ENCODE peak calls at places on chromosome 5, in six cellular contexts. One of them, this sample, is unnamed.

GRCh38 chr5:67515020-67515689 is 318.6 kb upstream of the CD180 start:
- DNase-seq in endothelial cell: no peak
- DNase-seq in fibroblast of lung: no peak
- DNase-seq in RWPE1: no peak
- DNase-seq in Calu3: no peak
- DNase-seq in astrocyte of the spinal cord: no peak
- DNase-seq in this sample: no peak

GRCh38 chr5:936149-937144 is 43.8 kb downstream of the TRIP13 start:
- DNase-seq in fibroblast of lung: no peak
- DNase-seq in RWPE1: no peak
- DNase-seq in astrocyte of the spinal cord: no peak
- DNase-seq in endothelial cell: no peak
- DNase-seq in Calu3: no peak
- DNase-seq in this sample: no peak

GRCh38 chr5:109410389-109411174 is 808 bp upstream of the PJA2 start:
- DNase-seq in endothelial cell: peak
- DNase-seq in astrocyte of the spinal cord: peak
- DNase-seq in RWPE1: peak
- DNase-seq in fibroblast of lung: peak
- DNase-seq in Calu3: peak
- DNase-seq in this sample: no peak

GRCh38 chr5:15499528-15500325 is at the start of gene FBXL7:
- DNase-seq in endothelial cell: peak
- DNase-seq in fibroblast of lung: peak
- DNase-seq in RWPE1: peak
- DNase-seq in astrocyte of the spinal cord: peak
- DNase-seq in Calu3: no peak
- DNase-seq in this sample: no peak

GRCh38 chr5:178077751-178078150 is 35.6 kb upstream of the N4BP3 start:
- DNase-seq in astrocyte of the spinal cord: no peak
- DNase-seq in Calu3: no peak
- DNase-seq in endothelial cell: no peak
- DNase-seq in fibroblast of lung: no peak
- DNase-seq in RWPE1: no peak
- DNase-seq in this sample: no peak

GRCh38 chr5:320524-321232 is 836 bp upstream of the AHRR start:
- DNase-seq in astrocyte of the spinal cord: no peak
- DNase-seq in Calu3: no peak
- DNase-seq in RWPE1: no peak
- DNase-seq in fibroblast of lung: no peak
- DNase-seq in endothelial cell: no peak
- DNase-seq in this sample: no peak

GRCh38 chr5:74916831-74917710 is 50.9 kb upstream of the FAM169A start:
- DNase-seq in astrocyte of the spinal cord: peak
- DNase-seq in Calu3: peak
- DNase-seq in endothelial cell: no peak
- DNase-seq in RWPE1: peak
- DNase-seq in fibroblast of lung: no peak
- DNase-seq in this sample: no peak

GRCh38 chr5:31680528-31680927 is 41.6 kb downstream of the PDZD2 start:
- DNase-seq in endothelial cell: no peak
- DNase-seq in fibroblast of lung: no peak
- DNase-seq in astrocyte of the spinal cord: no peak
- DNase-seq in Calu3: no peak
- DNase-seq in RWPE1: no peak
- DNase-seq in this sample: no peak

GRCh38 chr5:53479656-53480473 is 564 bp upstream of the FST start:
- DNase-seq in fibroblast of lung: peak
- DNase-seq in astrocyte of the spinal cord: peak
- DNase-seq in Calu3: peak
- DNase-seq in endothelial cell: peak
- DNase-seq in RWPE1: peak
- DNase-seq in this sample: no peak

GRCh38 chr5:10825897-10826644 is 65.0 kb upstream of the DAP start:
- DNase-seq in Calu3: no peak
- DNase-seq in endothelial cell: no peak
- DNase-seq in fibroblast of lung: no peak
- DNase-seq in RWPE1: no peak
- DNase-seq in astrocyte of the spinal cord: no peak
- DNase-seq in this sample: no peak

GRCh38 chr5:151550146-151550545 is 41.0 kb downstream of the FAT2 start:
- DNase-seq in astrocyte of the spinal cord: no peak
- DNase-seq in Calu3: no peak
- DNase-seq in RWPE1: no peak
- DNase-seq in endothelial cell: no peak
- DNase-seq in fibroblast of lung: no peak
- DNase-seq in this sample: no peak

GRCh38 chr5:131005963-131006684 is 158.9 kb downstream of the HINT1 start:
- DNase-seq in endothelial cell: peak
- DNase-seq in fibroblast of lung: no peak
- DNase-seq in Calu3: no peak
- DNase-seq in RWPE1: no peak
- DNase-seq in astrocyte of the spinal cord: no peak
- DNase-seq in this sample: no peak

GRCh38 chr5:137735531-137736284 is at the start of gene KLHL3:
- DNase-seq in endothelial cell: peak
- DNase-seq in RWPE1: no peak
- DNase-seq in fibroblast of lung: peak
- DNase-seq in astrocyte of the spinal cord: peak
- DNase-seq in Calu3: peak
- DNase-seq in this sample: no peak

GRCh38 chr5:63154480-63155309 is 576.1 kb downstream of the LRRC70 start:
- DNase-seq in fibroblast of lung: no peak
- DNase-seq in Calu3: peak
- DNase-seq in astrocyte of the spinal cord: no peak
- DNase-seq in endothelial cell: no peak
- DNase-seq in RWPE1: no peak
- DNase-seq in this sample: no peak

GRCh38 chr5:112551437-112552018 is 132.5 kb upstream of the EPB41L4A start:
- DNase-seq in fibroblast of lung: peak
- DNase-seq in Calu3: peak
- DNase-seq in endothelial cell: peak
- DNase-seq in astrocyte of the spinal cord: peak
- DNase-seq in RWPE1: peak
- DNase-seq in this sample: peak

GRCh38 chr5:68368686-68369359 is 153.3 kb downstream of the PIK3R1 start:
- DNase-seq in Calu3: peak
- DNase-seq in astrocyte of the spinal cord: peak
- DNase-seq in fibroblast of lung: peak
- DNase-seq in RWPE1: peak
- DNase-seq in endothelial cell: no peak
- DNase-seq in this sample: no peak

GRCh38 chr5:35313296-35313695 is 83.0 kb upstream of the PRLR start:
- DNase-seq in RWPE1: peak
- DNase-seq in fibroblast of lung: peak
- DNase-seq in astrocyte of the spinal cord: peak
- DNase-seq in endothelial cell: no peak
- DNase-seq in Calu3: no peak
- DNase-seq in this sample: peak

GRCh38 chr5:78655731-78656130 is 7.2 kb upstream of the LHFPL2 start:
- DNase-seq in astrocyte of the spinal cord: no peak
- DNase-seq in RWPE1: no peak
- DNase-seq in fibroblast of lung: no peak
- DNase-seq in endothelial cell: no peak
- DNase-seq in Calu3: no peak
- DNase-seq in this sample: no peak

GRCh38 chr5:126002222-126002897 is 420.8 kb upstream of the GRAMD2B start:
- DNase-seq in fibroblast of lung: peak
- DNase-seq in Calu3: no peak
- DNase-seq in RWPE1: no peak
- DNase-seq in astrocyte of the spinal cord: peak
- DNase-seq in endothelial cell: no peak
- DNase-seq in this sample: peak

GRCh38 chr5:1767524-1768282 is 31.9 kb downstream of the MRPL36 start:
- DNase-seq in RWPE1: no peak
- DNase-seq in Calu3: no peak
- DNase-seq in endothelial cell: no peak
- DNase-seq in astrocyte of the spinal cord: no peak
- DNase-seq in fibroblast of lung: no peak
- DNase-seq in this sample: no peak

GRCh38 chr5:141495456-141495811 is 6.6 kb downstream of the PCDHGC5 start:
- DNase-seq in fibroblast of lung: no peak
- DNase-seq in RWPE1: no peak
- DNase-seq in Calu3: no peak
- DNase-seq in endothelial cell: no peak
- DNase-seq in astrocyte of the spinal cord: no peak
- DNase-seq in this sample: no peak

DNA sequence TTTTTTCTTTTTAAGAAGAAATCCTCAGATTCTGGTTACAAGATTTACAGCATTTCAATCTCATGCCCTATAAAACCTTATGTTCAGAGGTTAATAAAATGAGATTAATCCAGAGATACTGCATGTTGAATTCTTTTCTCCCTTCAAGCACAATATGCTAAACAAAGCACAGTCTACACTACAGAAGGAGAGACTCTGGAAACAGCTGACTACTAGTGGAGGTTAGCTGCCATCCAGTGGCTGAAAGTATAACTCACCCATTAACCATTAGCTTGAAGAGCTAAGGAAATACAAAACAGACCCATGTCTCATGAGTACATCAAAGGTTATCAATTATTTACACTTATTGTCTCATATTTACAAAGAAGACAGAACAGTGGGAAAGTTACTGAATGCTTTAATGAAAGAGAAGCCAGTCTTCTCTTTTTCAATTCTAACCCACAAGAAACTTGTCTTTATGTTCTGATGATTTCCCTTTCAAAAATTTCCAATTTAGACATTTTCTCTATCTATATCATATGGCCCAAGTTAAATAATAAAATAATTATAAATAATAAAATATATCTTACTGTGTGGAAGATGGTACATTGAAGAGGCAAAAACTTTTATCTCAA is 12.7 kb upstream of the DNAH5 start:
- DNase-seq in RWPE1: peak
- DNase-seq in astrocyte of the spinal cord: peak
- DNase-seq in fibroblast of lung: peak
- DNase-seq in Calu3: peak
- DNase-seq in endothelial cell: peak
- DNase-seq in this sample: peak
- TF ChIP-seq CTCF in RWPE1: peak
- TF ChIP-seq CTCF in astrocyte of the spinal cord: peak
- TF ChIP-seq CTCF in fibroblast of lung: peak
- TF ChIP-seq CTCF in Calu3: peak
- TF ChIP-seq CTCF in endothelial cell: peak
- TF ChIP-seq CTCF in this sample: peak

DNA sequence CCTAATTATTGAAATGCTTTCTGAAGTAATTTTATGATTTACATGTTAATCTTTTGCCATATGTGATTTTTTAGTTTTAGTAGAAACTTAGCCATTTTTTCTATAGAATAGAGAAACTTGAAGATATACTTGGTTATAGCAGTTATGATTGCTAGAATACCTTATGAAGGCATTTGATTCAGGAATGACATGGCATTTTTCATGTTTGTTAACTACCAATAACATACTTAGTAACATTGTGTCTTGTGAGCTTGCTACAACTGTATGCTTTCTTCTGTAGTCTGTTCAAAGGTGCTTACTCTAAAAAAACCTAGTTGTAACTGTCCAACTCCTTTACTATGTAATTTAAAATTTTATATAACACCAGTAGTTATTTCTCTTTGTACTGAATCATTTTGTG is 92.6 kb downstream of the XRCC4 start:
- DNase-seq in endothelial cell: no peak
- DNase-seq in fibroblast of lung: no peak
- DNase-seq in astrocyte of the spinal cord: no peak
- DNase-seq in Calu3: no peak
- DNase-seq in RWPE1: no peak
- DNase-seq in this sample: no peak
- TF ChIP-seq CTCF in endothelial cell: no peak
- TF ChIP-seq CTCF in fibroblast of lung: no peak
- TF ChIP-seq CTCF in astrocyte of the spinal cord: no peak
- TF ChIP-seq CTCF in Calu3: no peak
- TF ChIP-seq CTCF in RWPE1: no peak
- TF ChIP-seq CTCF in this sample: no peak

DNA sequence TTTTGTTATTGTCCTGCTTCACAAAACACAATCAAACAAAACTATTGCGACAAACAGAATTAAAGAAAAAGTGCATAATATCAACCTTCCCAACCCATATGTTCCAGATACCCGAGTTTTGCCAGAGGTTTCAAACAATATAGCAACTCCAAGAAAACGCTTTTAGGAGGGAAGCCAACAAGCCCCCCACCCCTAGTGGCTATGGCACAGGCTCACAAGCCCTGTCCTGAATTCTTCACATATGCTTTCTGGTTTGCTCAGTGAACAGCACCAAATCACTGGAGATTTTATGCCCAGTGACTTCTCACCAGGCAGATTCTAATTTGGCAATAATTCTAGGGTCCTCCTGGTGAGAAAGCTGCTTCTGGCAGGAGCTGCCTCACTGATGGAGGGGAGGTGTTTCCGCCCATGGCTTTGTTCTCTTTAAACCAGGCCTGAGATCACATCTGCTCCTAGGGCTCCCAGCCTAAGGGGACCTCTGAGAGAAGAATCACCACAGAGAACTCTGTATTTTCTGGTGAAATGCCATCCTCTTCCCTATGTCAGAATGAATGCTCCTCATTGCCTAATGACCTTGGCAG is 1982.4 kb downstream of the EFNA5 start:
- DNase-seq in astrocyte of the spinal cord: no peak
- DNase-seq in fibroblast of lung: no peak
- DNase-seq in RWPE1: no peak
- DNase-seq in endothelial cell: no peak
- DNase-seq in Calu3: no peak
- DNase-seq in this sample: no peak
- TF ChIP-seq CTCF in astrocyte of the spinal cord: no peak
- TF ChIP-seq CTCF in fibroblast of lung: no peak
- TF ChIP-seq CTCF in RWPE1: no peak
- TF ChIP-seq CTCF in endothelial cell: no peak
- TF ChIP-seq CTCF in Calu3: no peak
- TF ChIP-seq CTCF in this sample: no peak

GRCh38 chr5:127192150-127192549 is 98.4 kb upstream of the MEGF10 start:
- DNase-seq in fibroblast of lung: no peak
- DNase-seq in endothelial cell: no peak
- DNase-seq in RWPE1: no peak
- DNase-seq in astrocyte of the spinal cord: no peak
- DNase-seq in Calu3: no peak
- DNase-seq in this sample: no peak

GRCh38 chr5:127196042-127196441 is 94.6 kb upstream of the MEGF10 start:
- DNase-seq in endothelial cell: no peak
- DNase-seq in RWPE1: no peak
- DNase-seq in Calu3: no peak
- DNase-seq in fibroblast of lung: no peak
- DNase-seq in astrocyte of the spinal cord: no peak
- DNase-seq in this sample: no peak

GRCh38 chr5:127187711-127188110 is 102.9 kb upstream of the MEGF10 start:
- DNase-seq in fibroblast of lung: no peak
- DNase-seq in Calu3: no peak
- DNase-seq in RWPE1: no peak
- DNase-seq in endothelial cell: no peak
- DNase-seq in astrocyte of the spinal cord: no peak
- DNase-seq in this sample: no peak

DNA sequence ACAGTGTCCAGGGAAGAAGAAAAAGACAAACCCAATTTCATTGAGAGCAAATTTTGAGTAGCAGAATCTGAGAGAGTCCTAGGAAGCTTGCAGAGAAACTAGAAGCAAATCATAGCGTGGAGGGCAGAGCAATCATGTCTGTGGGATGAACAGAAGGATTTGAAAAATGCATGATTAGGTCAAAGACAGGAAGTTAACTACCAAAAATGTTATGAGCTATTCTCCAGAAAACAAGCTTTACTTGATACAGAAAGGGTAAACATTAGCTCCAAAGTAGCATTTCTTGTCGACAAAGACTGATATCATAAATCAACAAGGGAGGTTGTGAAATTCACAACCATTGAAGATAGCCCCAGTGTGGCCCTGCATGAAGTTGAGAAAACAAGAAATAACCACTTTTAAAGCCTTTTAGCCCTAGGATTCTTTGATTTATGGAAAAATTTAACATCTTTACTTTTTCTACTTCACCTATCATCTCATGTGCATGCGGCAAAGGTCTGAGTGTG is 97.7 kb upstream of the MEGF10 start:
- DNase-seq in fibroblast of lung: no peak
- DNase-seq in Calu3: no peak
- DNase-seq in RWPE1: no peak
- DNase-seq in astrocyte of the spinal cord: no peak
- DNase-seq in endothelial cell: no peak
- DNase-seq in this sample: no peak
- TF ChIP-seq CTCF in fibroblast of lung: no peak
- TF ChIP-seq CTCF in Calu3: no peak
- TF ChIP-seq CTCF in RWPE1: no peak
- TF ChIP-seq CTCF in astrocyte of the spinal cord: no peak
- TF ChIP-seq CTCF in endothelial cell: no peak
- TF ChIP-seq CTCF in this sample: no peak

This sample was measured in astrocyte of the cerebellum.